ENCODE peak calls at places on chromosomes 4 and X, in six cellular contexts. H, D, W, N, Y and X are unnamed samples.
A peak's percentile ranks its signal among the peaks of the same experiment; 100 is the strongest.

GRCh38 chrX:19739683-19740082 is 147.7 kb downstream of the SH3KBP1 start:
- DNase-seq in D (no peak), W (peak; percentile 26), N (peak; percentile 47), Y (peak; percentile 42), H (peak; percentile 12), X (peak; percentile 64)

GRCh38 chr4:159428975-159429692 is 326.3 kb downstream of the RAPGEF2 start:
- DNase-seq in N (no peak), D (no peak), W (no peak), H (no peak), Y (no peak), X (no peak)

GRCh38 chr4:87555751-87556619 is 26.8 kb upstream of the SPARCL1 start:
- DNase-seq in N (no peak), Y (no peak), H (no peak), D (no peak), W (no peak), X (no peak)

GRCh38 chrX:97159916-97160800 is 276.4 kb downstream of the RPA4 start:
- DNase-seq in N (no peak), D (no peak), H (no peak), Y (no peak), W (no peak), X (no peak)

GRCh38 chr4:69591374-69591773 is 48.1 kb downstream of the UGT2A2 start:
- DNase-seq in N (no peak), H (no peak), W (no peak), D (no peak), Y (no peak), X (no peak)

GRCh38 chr4:112817933-112818921 is 181.3 kb downstream of the LARP7 start:
- DNase-seq in D (peak; percentile 82), N (peak; percentile 54), Y (no peak), H (peak; percentile 66), W (no peak), X (peak; percentile 73)

GRCh38 chr4:184647391-184648101 is 1.7 kb downstream of the CASP3 start:
- DNase-seq in Y (peak; percentile 4), H (no peak), D (no peak), N (no peak), W (no peak), X (no peak)

GRCh38 chr4:101831816-101832215 is 41.3 kb downstream of the BANK1 start:
- DNase-seq in W (no peak), H (no peak), Y (no peak), D (no peak), N (no peak), X (no peak)

GRCh38 chr4:26175016-26175786 is 145.6 kb upstream of the RBPJ start:
- DNase-seq in N (no peak), Y (no peak), H (no peak), D (no peak), W (peak; percentile 17), X (no peak)

GRCh38 chr4:41360911-41361830 is 104.4 kb downstream of the UCHL1 start:
- DNase-seq in Y (no peak), N (peak; percentile 66), H (peak; percentile 76), W (no peak), D (no peak), X (peak; percentile 74)

GRCh38 chrX:7542566-7542965 is 300.4 kb upstream of the VCX start:
- DNase-seq in Y (no peak), D (no peak), H (no peak), N (no peak), W (no peak), X (no peak)

GRCh38 chrX:56397636-56398035 is 165.5 kb downstream of the KLF8 start:
- DNase-seq in N (no peak), D (no peak), Y (no peak), W (no peak), H (no peak), X (no peak)

GRCh38 chrX:141405486-141405877 is 163.2 kb upstream of the SPANXC start:
- DNase-seq in Y (no peak), N (no peak), D (no peak), H (no peak), W (no peak), X (no peak)

GRCh38 chr4:83112678-83113428 is 1.7 kb downstream of the PLAC8 start:
- DNase-seq in D (no peak), Y (peak; percentile 59), H (peak; percentile 41), N (no peak), W (no peak), X (no peak)

GRCh38 chr4:34138385-34138784 is 2105.9 kb downstream of the ARAP2 start:
- DNase-seq in W (no peak), D (no peak), H (no peak), N (no peak), Y (no peak), X (no peak)

GRCh38 chrX:4043951-4044350 is 330.5 kb upstream of the PRKX start:
- DNase-seq in N (no peak), Y (no peak), D (no peak), W (no peak), H (peak; percentile 16), X (no peak)

GRCh38 chr4:14581741-14582140 is 420.5 kb upstream of the CPEB2 start:
- DNase-seq in N (no peak), Y (no peak), D (no peak), W (no peak), H (no peak), X (no peak)

GRCh38 chr4:153661215-153661822 is 22.8 kb upstream of the TLR2 start:
- DNase-seq in D (no peak), W (no peak), N (no peak), Y (no peak), H (no peak), X (no peak)